ENCODE peak calls at places on chromosome 9, in nine cellular contexts. K is body of pancreas; G is activated CD8-positive, alpha-beta memory T cell treated with anti-CD3 and anti-CD28 coated beads for 48 hours; E is uterus; J is GM23248; Y is colonic mucosa; B is NCI-H2171 treated with DMSO at 0.1 percent for 48 hours; U is cardiac septum; T is T-helper 2 cell treated with Interferon-gamma antibody and Interleukin-4, amounts not matched to agents 5 μg/mL and 100 μg/mL, for 36 hours. X is an unnamed sample.

GRCh38 chr9:93234600-93234999 is 50.7 kb downstream of the WNK2 start:
- DNase-seq in K (peak), G (no peak), E (no peak), J (no peak), Y (no peak), B (no peak), U (no peak), T (no peak), X (no peak)

GRCh38 chr9:76646249-76646648 is 118.0 kb upstream of the PCA3 start:
- DNase-seq in K (peak), G (no peak), E (no peak), J (peak), Y (peak), B (no peak), U (no peak), T (no peak), X (no peak)

GRCh38 chr9:136690841-136691261 is 3.6 kb upstream of the AGPAT2 start:
- DNase-seq in K (peak), G (no peak), E (no peak), J (no peak), Y (no peak), B (no peak), U (peak), T (no peak), X (no peak)

GRCh38 chr9:108972626-108973209 is 38.5 kb downstream of the ABITRAM start:
- DNase-seq in K (no peak), G (no peak), E (no peak), J (peak), Y (no peak), B (no peak), U (no peak), T (no peak), X (no peak)

GRCh38 chr9:114691046-114691955 is 9.3 kb upstream of the TEX48 start:
- DNase-seq in K (no peak), G (no peak), E (no peak), J (peak), Y (no peak), B (no peak), U (no peak), T (peak), X (no peak)

GRCh38 chr9:91758491-91758981 is 191.5 kb downstream of the ROR2 start:
- DNase-seq in K (peak), G (peak), E (no peak), J (peak), Y (peak), B (peak), U (no peak), T (peak), X (no peak)

GRCh38 chr9:119963258-119963797 is 594.1 kb upstream of the BRINP1 start:
- DNase-seq in K (peak), G (no peak), E (no peak), J (peak), Y (no peak), B (no peak), U (no peak), T (no peak), X (no peak)

GRCh38 chr9:71490810-71491209 is 277.5 kb downstream of the CEMIP2 start:
- DNase-seq in K (no peak), G (no peak), E (no peak), J (peak), Y (no peak), B (no peak), U (no peak), T (no peak), X (no peak)

GRCh38 chr9:112396872-112397271 is 17.0 kb downstream of the HSDL2 start:
- DNase-seq in K (no peak), G (no peak), E (no peak), J (no peak), Y (no peak), B (no peak), U (no peak), T (no peak), X (no peak)

GRCh38 chr9:109730228-109730627 is 49.8 kb upstream of the PALM2AKAP2 start:
- DNase-seq in K (peak), G (no peak), E (no peak), J (peak), Y (peak), B (no peak), U (no peak), T (no peak), X (no peak)